ENCODE peak calls at places on chromosomes 2 and 18, in seven cellular contexts. K is endodermal cell, C is OCI-LY7, R is breast epithelium, Q is DND-41, B is transverse colon, J is PC-9. U is an unnamed sample.

GRCh38 chr2:197571622-197572271 is 55.9 kb downstream of the MOB4 start:
- DNase-seq in J (no peak), Q (no peak), K (no peak), C (no peak), R (no peak), B (no peak), U (no peak)

GRCh38 chr18:54357082-54357659 is 487 bp downstream of the STARD6 start:
- DNase-seq in R (no peak), J (no peak), K (no peak), B (no peak), Q (no peak), C (peak), U (no peak)

GRCh38 chr2:223855426-223855825 is 18.0 kb upstream of the AP1S3 start:
- DNase-seq in C (no peak), K (no peak), Q (no peak), J (peak), R (no peak), B (no peak), U (no peak)

GRCh38 chr18:2901405-2901989 is 54.7 kb downstream of the EMILIN2 start:
- DNase-seq in K (peak), J (no peak), C (no peak), B (no peak), Q (no peak), R (no peak), U (no peak)

GRCh38 chr18:57269756-57270534 is 82.4 kb upstream of the ST8SIA3 start:
- DNase-seq in R (no peak), K (no peak), Q (no peak), C (no peak), J (no peak), B (no peak), U (no peak)

GRCh38 chr2:10781746-10782145 is 30.8 kb downstream of the PDIA6 start:
- DNase-seq in K (no peak), B (no peak), R (no peak), C (no peak), J (no peak), Q (no peak), U (no peak)

GRCh38 chr2:206627632-206628031 is 14.7 kb upstream of the FAM237A start:
- DNase-seq in Q (no peak), K (no peak), B (no peak), J (no peak), C (no peak), R (no peak), U (no peak)

GRCh38 chr2:43074592-43075053 is 151.8 kb downstream of the ZFP36L2 start:
- DNase-seq in R (no peak), J (no peak), K (peak), B (no peak), C (no peak), Q (no peak), U (no peak)

GRCh38 chr2:127917916-127918315 is 32.2 kb upstream of the AMMECR1L start:
- DNase-seq in K (no peak), C (no peak), Q (no peak), J (no peak), R (no peak), B (no peak), U (no peak)

GRCh38 chr2:236209535-236209934 is 41.3 kb upstream of the GBX2 start:
- DNase-seq in R (no peak), J (peak), C (no peak), B (no peak), Q (no peak), K (peak), U (no peak)

GRCh38 chr2:237866119-237866621 is 6.7 kb downstream of the RAMP1 start:
- DNase-seq in B (no peak), R (no peak), J (peak), K (no peak), Q (no peak), C (no peak), U (no peak)

GRCh38 chr18:5285326-5285725 is 10.2 kb downstream of the ZBTB14 start:
- DNase-seq in Q (no peak), J (no peak), R (no peak), C (peak), B (no peak), K (no peak), U (no peak)

GRCh38 chr2:239498981-239499633 is 98.3 kb upstream of the HDAC4 start:
- DNase-seq in B (peak), K (no peak), J (no peak), R (no peak), C (no peak), Q (no peak), U (peak)

GRCh38 chr2:152453129-152453642 is 118.2 kb downstream of the FMNL2 start:
- DNase-seq in J (no peak), R (no peak), C (no peak), Q (no peak), K (peak), B (no peak), U (no peak)

GRCh38 chr2:118875298-118875697 is 27.9 kb upstream of the EN1 start:
- DNase-seq in C (no peak), B (no peak), R (no peak), J (peak), K (no peak), Q (no peak), U (no peak)

GRCh38 chr2:198476007-198476406 is 671.6 kb downstream of the PLCL1 start:
- DNase-seq in R (no peak), Q (no peak), B (no peak), C (no peak), J (no peak), K (no peak), U (no peak)

GRCh38 chr2:10039658-10040410 is 3.5 kb upstream of the KLF11 start:
- DNase-seq in J (no peak), Q (no peak), B (peak), R (peak), C (no peak), K (no peak), U (no peak)

GRCh38 chr18:62187543-62188378 is 706 bp downstream of the RELCH start:
- DNase-seq in C (peak), B (peak), Q (peak), K (peak), J (peak), R (no peak), U (peak)

GRCh38 chr2:167052825-167053224 is 164.5 kb downstream of the XIRP2 start:
- DNase-seq in K (no peak), Q (no peak), C (no peak), B (no peak), J (no peak), R (no peak), U (no peak)

GRCh38 chr2:217438821-217439220 is 564.0 kb downstream of the TNS1 start:
- DNase-seq in C (no peak), K (no peak), B (no peak), R (no peak), Q (no peak), J (no peak), U (no peak)

GRCh38 chr2:206700141-206700540 is 18.1 kb downstream of the DYTN start:
- DNase-seq in K (no peak), R (no peak), C (no peak), Q (no peak), B (no peak), J (no peak), U (no peak)

GRCh38 chr18:5738561-5738960 is 156.8 kb downstream of the TMEM200C start:
- DNase-seq in Q (no peak), B (no peak), J (no peak), C (no peak), K (no peak), R (no peak), U (no peak)

GRCh38 chr18:60146220-60146960 is 226.2 kb downstream of the MC4R start:
- DNase-seq in K (no peak), R (no peak), C (no peak), Q (peak), B (no peak), J (no peak), U (no peak)

GRCh38 chr2:47056875-47057731 is 98.0 kb downstream of the STPG4 start:
- DNase-seq in Q (no peak), R (no peak), B (peak), K (no peak), J (no peak), C (no peak), U (peak)

GRCh38 chr2:147098946-147099345 is 745.9 kb upstream of the ACVR2A start:
- DNase-seq in J (no peak), C (no peak), R (no peak), B (no peak), Q (no peak), K (no peak), U (no peak)

GRCh38 chr2:29769847-29770246 is 151.5 kb downstream of the ALK start:
- DNase-seq in Q (no peak), C (no peak), R (no peak), J (no peak), B (no peak), K (no peak), U (no peak)

GRCh38 chr2:158905824-158906223 is 62.6 kb upstream of the TANC1 start:
- DNase-seq in R (no peak), B (no peak), K (no peak), C (no peak), Q (no peak), J (no peak), U (no peak)

GRCh38 chr2:128690869-128691268 is 372.2 kb upstream of the HS6ST1 start:
- DNase-seq in B (no peak), R (no peak), K (peak), Q (no peak), C (no peak), J (no peak), U (no peak)

GRCh38 chr2:139769633-139770032 is 989.4 kb upstream of the NXPH2 start:
- DNase-seq in J (no peak), C (no peak), R (no peak), Q (no peak), K (no peak), B (no peak), U (no peak)

GRCh38 chr2:219689676-219690628 is 62.5 kb downstream of the SLC4A3 start:
- DNase-seq in J (peak), R (no peak), K (peak), B (peak), C (peak), Q (peak), U (peak)

GRCh38 chr2:163414121-163414520 is 321.7 kb downstream of the FIGN start:
- DNase-seq in J (no peak), C (no peak), K (no peak), B (no peak), R (no peak), Q (no peak), U (no peak)

GRCh38 chr2:241988146-241988545 is 118.6 kb downstream of the RTP5 start:
- DNase-seq in K (peak), R (no peak), C (no peak), Q (no peak), B (no peak), J (no peak), U (no peak)

GRCh38 chr18:25284861-25285574 is 66.9 kb downstream of the ZNF521 start:
- DNase-seq in Q (no peak), B (no peak), R (no peak), J (no peak), C (no peak), K (peak), U (no peak)

GRCh38 chr2:197952540-197953202 is 148.3 kb downstream of the PLCL1 start:
- DNase-seq in K (no peak), B (no peak), C (no peak), R (no peak), J (no peak), Q (no peak), U (no peak)

GRCh38 chr18:21546423-21546822 is 54.1 kb downstream of the ESCO1 start:
- DNase-seq in J (no peak), Q (no peak), B (no peak), C (no peak), K (no peak), R (no peak), U (no peak)

GRCh38 chr18:44782617-44783016 is 101.9 kb downstream of the SETBP1 start:
- DNase-seq in R (no peak), Q (no peak), K (no peak), B (no peak), C (no peak), J (no peak), U (no peak)

GRCh38 chr2:119267604-119268003 is 44.0 kb downstream of the STEAP3 start:
- DNase-seq in R (no peak), Q (no peak), C (no peak), B (no peak), J (no peak), K (peak), U (no peak)

GRCh38 chr2:174076040-174076439 is 110.9 kb upstream of the SP3 start:
- DNase-seq in Q (no peak), C (no peak), K (no peak), B (no peak), J (peak), R (no peak), U (no peak)
- TF ChIP-seq CTCF in Q (no peak), C (no peak), K (no peak), B (no peak), J (no peak), R (no peak), U (peak)

GRCh38 chr2:201882353-201883095 is 76.2 kb downstream of the CDK15 start:
- DNase-seq in J (no peak), Q (peak), K (no peak), C (peak), B (no peak), R (no peak), U (no peak)

GRCh38 chr2:201886504-201886903 is 80.2 kb downstream of the CDK15 start:
- DNase-seq in C (no peak), Q (no peak), K (no peak), B (no peak), R (no peak), J (peak), U (no peak)

GRCh38 chr2:201883559-201883958 is 77.2 kb downstream of the CDK15 start:
- DNase-seq in Q (no peak), K (no peak), B (no peak), R (no peak), J (no peak), C (no peak), U (no peak)

GRCh38 chr2:201881731-201882130 is 75.4 kb downstream of the CDK15 start:
- DNase-seq in C (no peak), K (no peak), B (no peak), Q (no peak), J (no peak), R (no peak), U (no peak)

GRCh38 chr2:201883970-201884369 is 77.6 kb downstream of the CDK15 start:
- DNase-seq in R (no peak), Q (no peak), K (no peak), B (no peak), J (no peak), C (no peak), U (no peak)
- H3K27ac ChIP-seq in R (no peak), Q (no peak), K (no peak), B (no peak), J (no peak), C (no peak), U (no peak)

DNA sequence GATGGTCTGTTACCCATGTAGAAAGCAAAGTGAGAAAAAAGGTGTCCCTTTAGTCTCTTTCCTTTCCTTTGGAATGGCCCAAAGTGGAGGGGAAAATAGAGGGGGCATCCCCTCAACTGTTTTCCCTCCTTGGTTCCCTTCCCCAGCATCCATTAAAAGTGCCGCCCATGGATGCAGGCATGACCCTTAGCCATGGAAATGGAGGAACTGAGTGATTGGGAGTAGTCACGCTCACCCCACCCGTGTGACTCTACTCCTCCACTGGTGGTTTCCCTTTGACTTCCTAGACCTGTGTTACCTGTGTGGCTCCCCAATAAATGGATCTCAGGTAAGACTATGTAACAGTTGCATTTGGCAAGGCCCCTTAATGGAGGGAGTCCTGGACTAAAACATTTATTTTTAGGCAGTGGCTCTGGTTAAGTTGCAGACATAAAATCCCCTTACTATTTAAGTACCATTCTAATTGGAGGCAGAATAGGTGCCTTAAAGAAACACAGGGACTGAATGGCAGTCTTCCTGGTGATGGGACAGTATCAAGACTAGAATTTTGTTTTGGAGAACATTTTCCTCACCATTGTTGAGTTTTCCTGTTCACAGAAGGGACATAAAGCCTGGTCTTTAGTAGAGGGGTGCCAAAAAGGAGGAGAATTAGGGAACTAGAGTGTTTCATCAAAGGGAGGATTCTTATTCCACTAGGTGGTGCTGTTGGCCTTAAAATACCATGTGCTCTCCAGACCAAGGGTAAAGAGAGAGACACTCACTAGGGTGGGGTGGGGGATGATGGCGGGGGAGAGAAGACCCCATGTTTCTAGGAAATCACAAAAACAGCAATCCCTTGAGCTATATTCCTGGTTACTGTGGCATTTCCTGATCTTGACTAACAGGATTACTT is 25.7 kb upstream of the PLA2R1 start:
- DNase-seq in Q (peak), J (no peak), K (no peak), R (no peak), B (no peak), C (peak), U (no peak)
- TF ChIP-seq CTCF in Q (peak), J (peak), K (peak), R (no peak), B (peak), C (peak), U (no peak)

GRCh38 chr18:9226463-9226862 is 89.9 kb downstream of the ANKRD12 start:
- DNase-seq in R (no peak), Q (no peak), K (no peak), J (no peak), C (no peak), B (no peak), U (no peak)
- H3K27ac ChIP-seq in R (no peak), Q (no peak), K (no peak), J (no peak), C (no peak), B (no peak), U (no peak)

DNA sequence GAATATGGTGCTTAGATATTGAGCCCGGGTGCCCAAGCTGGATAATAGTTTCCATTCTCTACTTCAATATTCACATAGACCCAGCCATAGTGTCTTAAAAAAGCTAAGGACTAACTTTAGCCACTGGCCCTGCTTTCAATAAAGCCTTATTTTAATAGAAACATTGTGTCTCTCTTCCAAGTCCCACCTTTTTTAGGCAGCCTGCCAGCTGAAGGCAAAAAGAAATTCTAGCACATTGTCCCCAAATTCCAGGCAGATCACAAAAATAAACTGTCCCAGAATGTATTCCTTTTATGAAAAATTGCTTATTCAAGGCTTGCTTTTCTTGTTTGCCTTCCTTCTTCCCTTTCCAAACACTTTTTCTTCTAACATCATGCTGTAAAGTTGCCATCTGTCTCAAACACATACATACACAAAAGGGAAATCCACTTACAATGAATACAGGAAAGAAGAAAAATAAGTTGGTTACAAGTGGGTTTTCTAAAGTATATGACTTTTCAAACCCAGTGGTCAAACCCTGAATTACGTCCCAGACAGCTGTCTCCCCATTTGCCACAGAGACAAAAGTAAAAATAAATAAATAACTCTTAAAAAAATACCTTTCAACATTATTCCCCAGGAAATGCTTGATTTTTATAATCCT is 778.5 kb downstream of the BCL11A start:
- DNase-seq in B (no peak), R (no peak), J (no peak), C (no peak), K (no peak), Q (no peak), U (no peak)
- TF ChIP-seq CTCF in B (no peak), R (no peak), J (no peak), C (peak), K (peak), Q (peak), U (no peak)

GRCh38 chr2:233262562-233262961 is 11.1 kb downstream of the ATG16L1 start:
- DNase-seq in B (no peak), C (no peak), Q (no peak), K (no peak), J (no peak), R (no peak), U (no peak)
- H3K27ac ChIP-seq in B (no peak), C (no peak), Q (no peak), K (no peak), J (no peak), R (no peak), U (peak)

DNA sequence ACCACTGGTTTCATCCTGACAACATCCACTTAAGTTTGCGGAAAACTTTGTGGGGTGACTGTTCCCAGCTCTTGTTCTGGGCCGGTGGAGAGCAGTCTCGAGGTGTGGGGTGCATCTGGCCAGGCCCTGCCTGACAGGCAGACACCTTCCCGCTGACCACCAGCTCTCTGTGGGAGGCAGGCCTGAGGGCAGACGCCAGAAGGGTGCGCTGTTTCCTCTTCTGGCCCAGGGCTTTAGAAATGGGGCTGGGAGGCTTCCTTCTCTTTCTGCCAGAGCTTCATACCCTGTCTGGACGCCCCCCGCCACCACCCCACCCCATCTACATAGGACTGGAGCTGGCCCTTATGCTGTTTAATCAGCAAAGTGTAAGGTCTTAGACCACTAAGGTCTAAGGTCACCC is 263.8 kb downstream of the LOXHD1 start:
- DNase-seq in B (no peak), C (peak), Q (no peak), R (no peak), K (peak), J (no peak), U (no peak)
- TF ChIP-seq CTCF in B (no peak), C (peak), Q (peak), R (no peak), K (peak), J (no peak), U (no peak)